ENCODE peak calls at places on chromosomes 12 and 14, in five cellular contexts. Q, B, C, R and U are unnamed samples.

GRCh38 chr12:122155705-122156104 is 18.3 kb downstream of the IL31 start:
- DNase-seq in Q (no peak), B (no peak), C (no peak), R (no peak), U (no peak)

GRCh38 chr14:68627868-68628604 is 164.8 kb downstream of the ZFP36L1 start:
- DNase-seq in Q (peak; percentile 70), B (peak; percentile 74), C (peak; percentile 88), R (no peak), U (peak; percentile 80)

GRCh38 chr14:80278293-80279037 is 67.2 kb upstream of the DIO2 start:
- DNase-seq in Q (peak; percentile 49), B (no peak), C (no peak), R (no peak), U (no peak)

GRCh38 chr12:100268835-100269564 is 2.0 kb downstream of the SCYL2 start:
- DNase-seq in Q (no peak), B (no peak), C (no peak), R (no peak), U (no peak)

GRCh38 chr14:66281036-66281776 is 205.0 kb upstream of the CCDC196 start:
- DNase-seq in Q (peak; percentile 42), B (peak; percentile 15), C (no peak), R (peak; percentile 28), U (no peak)

GRCh38 chr12:6183689-6184441 is 16.3 kb upstream of the CD9 start:
- DNase-seq in Q (no peak), B (peak; percentile 43), C (no peak), R (peak; percentile 72), U (no peak)

GRCh38 chr12:21559855-21560569 is 33.9 kb downstream of the SPX start:
- DNase-seq in Q (no peak), B (peak; percentile 37), C (no peak), R (no peak), U (no peak)

GRCh38 chr12:131209082-131210070 is 255.7 kb downstream of the ADGRD1 start:
- DNase-seq in Q (no peak), B (no peak), C (no peak), R (no peak), U (no peak)

GRCh38 chr12:31590730-31591307 is at the start of gene DENND5B:
- DNase-seq in Q (peak; percentile 90), B (peak; percentile 80), C (peak; percentile 92), R (peak; percentile 84), U (peak; percentile 32)

GRCh38 chr12:11723993-11724392 is 74.5 kb downstream of the ETV6 start:
- DNase-seq in Q (no peak), B (no peak), C (peak; percentile 53), R (no peak), U (no peak)

GRCh38 chr14:56491299-56492285 is 88.0 kb upstream of the TMEM260 start:
- DNase-seq in Q (no peak), B (peak; percentile 33), C (peak; percentile 91), R (peak; percentile 46), U (no peak)

GRCh38 chr12:24903305-24904088 is 45.4 kb downstream of the BCAT1 start:
- DNase-seq in Q (peak; percentile 28), B (no peak), C (peak; percentile 43), R (peak; percentile 23), U (no peak)

GRCh38 chr14:99730876-99731351 is 46.8 kb downstream of the CYP46A1 start:
- DNase-seq in Q (peak; percentile 29), B (peak; percentile 13), C (no peak), R (no peak), U (no peak)

DNA sequence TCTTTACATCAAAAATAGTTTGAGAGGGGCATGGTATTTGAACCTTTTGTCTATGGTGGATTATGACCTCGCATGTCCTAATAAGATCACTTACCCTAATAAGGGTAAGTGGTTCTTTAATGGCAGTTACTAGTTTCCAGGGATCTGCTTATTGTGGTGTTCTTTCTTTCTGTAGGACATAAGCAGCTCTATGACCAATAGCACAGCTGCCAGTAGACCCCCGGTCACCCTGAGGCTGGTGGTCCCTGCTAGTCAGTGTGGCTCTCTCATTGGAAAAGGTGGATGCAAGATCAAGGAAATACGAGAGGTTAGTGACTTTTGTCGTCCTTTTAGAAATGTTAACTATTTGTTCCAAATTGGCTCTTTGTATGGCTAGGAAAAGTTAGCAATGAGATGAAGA is 7.2 kb downstream of the PCBP2 start:
- DNase-seq in Q (no peak), B (no peak), C (no peak), R (no peak), U (no peak)
- H3K36me3 ChIP-seq in Q (peaks cover 100% of the 10 kb centered on the region), B (peaks cover 84% of the 10 kb centered on the region), C (peaks cover 61% of the 10 kb centered on the region), R (peaks cover 100% of the 10 kb centered on the region), U (peaks cover 23% of the 10 kb centered on the region)

GRCh38 chr14:84814391-84814790 is 715.6 kb upstream of the FLRT2 start:
- DNase-seq in Q (no peak), B (no peak), C (no peak), R (no peak), U (no peak)
- H3K36me3 ChIP-seq in Q (no peaks in the 10 kb centered on the region), B (no peaks in the 10 kb centered on the region), C (no peaks in the 10 kb centered on the region), R (no peaks in the 10 kb centered on the region), U (no peaks in the 10 kb centered on the region)

GRCh38 chr12:64411427-64411826 is 7.2 kb downstream of the XPOT start:
- DNase-seq in Q (no peak), B (no peak), C (no peak), R (no peak), U (no peak)
- H3K36me3 ChIP-seq in Q (peaks cover 68% of the 10 kb centered on the region), B (peaks cover 15% of the 10 kb centered on the region), C (peaks cover 25% of the 10 kb centered on the region), R (peaks cover 47% of the 10 kb centered on the region), U (no peaks in the 10 kb centered on the region)

GRCh38 chr14:83816755-83817154 is 1713.2 kb upstream of the FLRT2 start:
- DNase-seq in Q (no peak), B (no peak), C (no peak), R (no peak), U (no peak)
- H3K36me3 ChIP-seq in Q (no peaks in the 10 kb centered on the region), B (no peaks in the 10 kb centered on the region), C (no peaks in the 10 kb centered on the region), R (no peaks in the 10 kb centered on the region), U (no peaks in the 10 kb centered on the region)

GRCh38 chr14:45181806-45182205 is 46.1 kb downstream of the FANCM start:
- DNase-seq in Q (no peak), B (no peak), C (no peak), R (no peak), U (no peak)

GRCh38 chr14:45181329-45181728 is 45.6 kb downstream of the FANCM start:
- DNase-seq in Q (no peak), B (no peak), C (no peak), R (no peak), U (no peak)

DNA sequence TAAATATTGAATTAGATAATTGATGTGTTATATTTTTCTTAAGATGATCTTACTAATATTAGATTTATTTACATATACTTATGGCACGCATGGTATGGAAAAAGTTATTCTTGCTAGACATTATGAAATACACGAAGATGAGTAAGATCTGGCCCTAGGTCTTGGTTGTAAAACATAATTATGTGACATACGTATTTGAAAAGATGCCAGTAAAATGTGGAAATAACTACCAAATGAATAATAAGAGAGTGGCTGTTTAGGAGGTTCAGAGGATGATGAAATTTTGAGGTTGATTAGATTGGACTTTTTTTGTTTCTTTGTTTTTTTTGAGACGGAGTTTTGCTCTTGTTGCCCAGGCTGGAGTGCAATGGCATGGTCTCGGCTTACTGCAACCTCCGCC is 41.4 kb downstream of the FANCM start:
- DNase-seq in Q (no peak), B (no peak), C (no peak), R (no peak), U (no peak)
- H3K36me3 ChIP-seq in Q (peaks cover 12% of the 10 kb centered on the region), B (no peaks in the 10 kb centered on the region), C (peaks cover 16% of the 10 kb centered on the region), R (no peaks in the 10 kb centered on the region), U (no peaks in the 10 kb centered on the region)